ENCODE peak calls at places on chromosomes 7 and 10, in six cellular contexts. G is neural progenitor cell, O is NCI-H1105, S is cardiac muscle cell, C is DMS79, E is A549. Y is an unnamed sample.
A peak's percentile ranks its signal among the peaks of the same experiment; 100 is the strongest.

GRCh38 chr7:75937958-75938786 is 23.2 kb downstream of the POR start:
- DNase-seq in G (peak; percentile 23), O (no peak), S (no peak), C (no peak), E (peak; percentile 93), Y (peak; percentile 70)

GRCh38 chr10:49500420-49500819 is 38.5 kb downstream of the ERCC6 start:
- DNase-seq in G (no peak), O (peak; percentile 85), S (no peak), C (no peak), E (no peak), Y (no peak)

GRCh38 chr7:9719303-9719702 is 1254.4 kb upstream of the PHF14 start:
- DNase-seq in G (no peak), O (no peak), S (no peak), C (no peak), E (no peak), Y (no peak)

GRCh38 chr7:55343860-55344606 is 21.1 kb upstream of the LANCL2 start:
- DNase-seq in G (no peak), O (no peak), S (no peak), C (no peak), E (no peak), Y (no peak)

GRCh38 chr10:100528885-100529472 is 692 bp downstream of the NDUFB8 start:
- DNase-seq in G (peak; percentile 18), O (no peak), S (no peak), C (no peak), E (no peak), Y (no peak)

GRCh38 chr10:11181996-11182395 is 164.3 kb downstream of the CELF2 start:
- DNase-seq in G (no peak), O (no peak), S (no peak), C (no peak), E (no peak), Y (no peak)

GRCh38 chr7:23298141-23298851 is 843 bp upstream of the MALSU1 start:
- DNase-seq in G (no peak), O (no peak), S (peak; percentile 35), C (no peak), E (peak; percentile 48), Y (peak; percentile 55)

GRCh38 chr10:22647244-22647643 is 67.1 kb downstream of the PIP4K2A start:
- DNase-seq in G (no peak), O (no peak), S (no peak), C (no peak), E (no peak), Y (no peak)

GRCh38 chr7:131861620-131862346 is 305.4 kb upstream of the PODXL start:
- DNase-seq in G (no peak), O (no peak), S (no peak), C (no peak), E (peak; percentile 58), Y (no peak)

GRCh38 chr7:130914589-130915294 is 180.7 kb upstream of the KLF14 start:
- DNase-seq in G (no peak), O (no peak), S (no peak), C (no peak), E (no peak), Y (no peak)

GRCh38 chr7:104007614-104008013 is 18.2 kb upstream of the RELN start:
- DNase-seq in G (no peak), O (no peak), S (no peak), C (no peak), E (no peak), Y (no peak)

GRCh38 chr7:145184956-145185355 is 349.1 kb upstream of the TPK1 start:
- DNase-seq in G (no peak), O (no peak), S (no peak), C (no peak), E (no peak), Y (no peak)

GRCh38 chr10:61835909-61836232 is 65.6 kb upstream of the ARID5B start:
- DNase-seq in G (no peak), O (no peak), S (no peak), C (no peak), E (no peak), Y (no peak)

GRCh38 chr10:16408379-16408778 is 28.4 kb upstream of the PTER start:
- DNase-seq in G (no peak), O (no peak), S (no peak), C (no peak), E (no peak), Y (no peak)

GRCh38 chr7:150994838-150995510 is 4.2 kb downstream of the NOS3 start:
- DNase-seq in G (no peak), O (no peak), S (no peak), C (no peak), E (no peak), Y (no peak)

GRCh38 chr10:88392222-88392621 is 190.9 kb downstream of the RNLS start:
- DNase-seq in G (no peak), O (no peak), S (no peak), C (no peak), E (no peak), Y (no peak)

GRCh38 chr10:5552376-5553321 is 27.9 kb downstream of the CALML3 start:
- DNase-seq in G (no peak), O (no peak), S (no peak), C (no peak), E (no peak), Y (no peak)

GRCh38 chr10:30481603-30482002 is 47.6 kb downstream of the MAP3K8 start:
- DNase-seq in G (no peak), O (no peak), S (no peak), C (no peak), E (no peak), Y (no peak)

GRCh38 chr7:6536899-6537298 is 14.4 kb downstream of the GRID2IP start:
- DNase-seq in G (peak; percentile 75), O (peak; percentile 67), S (peak; percentile 74), C (no peak), E (no peak), Y (no peak)

GRCh38 chr10:88642991-88643390 is 21.3 kb upstream of the LIPF start:
- DNase-seq in G (no peak), O (no peak), S (no peak), C (no peak), E (peak; percentile 11), Y (no peak)

GRCh38 chr10:77532068-77532467 is 105.5 kb downstream of the KCNMA1 start:
- DNase-seq in G (no peak), O (no peak), S (no peak), C (no peak), E (no peak), Y (no peak)

GRCh38 chr7:13291010-13291409 is 603.6 kb downstream of the ARL4A start:
- DNase-seq in G (no peak), O (no peak), S (no peak), C (no peak), E (no peak), Y (no peak)

GRCh38 chr7:22348379-22348778 is 8.6 kb downstream of the RAPGEF5 start:
- DNase-seq in G (no peak), O (no peak), S (no peak), C (no peak), E (no peak), Y (no peak)

GRCh38 chr7:50207682-50208255 is 96.7 kb upstream of the IKZF1 start:
- DNase-seq in G (no peak), O (no peak), S (no peak), C (no peak), E (no peak), Y (no peak)

GRCh38 chr7:47622946-47623640 is 41.2 kb upstream of the TNS3 start:
- DNase-seq in G (no peak), O (no peak), S (no peak), C (no peak), E (peak; percentile 75), Y (no peak)

GRCh38 chr10:19654576-19654975 is 161.7 kb upstream of the PLXDC2 start:
- DNase-seq in G (no peak), O (no peak), S (no peak), C (no peak), E (no peak), Y (no peak)

GRCh38 chr10:70726909-70727495 is 54.7 kb downstream of the ADAMTS14 start:
- DNase-seq in G (no peak), O (no peak), S (no peak), C (no peak), E (no peak), Y (peak; percentile 8)

GRCh38 chr7:18976715-18977466 is 140.5 kb downstream of the TWIST1 start:
- DNase-seq in G (no peak), O (peak; percentile 18), S (no peak), C (peak; percentile 57), E (no peak), Y (no peak)

GRCh38 chr7:106283831-106284515 is 810 bp downstream of the NAMPT start:
- DNase-seq in G (no peak), O (peak; percentile 27), S (peak; percentile 66), C (peak; percentile 27), E (peak; percentile 63), Y (no peak)

Y was measured in COLO829.